ENCODE peak calls at places on chromosome 6, in seven cellular contexts. W is AG08395; O is GM12892; U is bronchial epithelial cell; P is NK-92 treated with Interleukin-12 subunit alpha and Interleukin-12 subunit beta, amount 100 ng/mL, for 24 hours; K is hepatic stellate cell; D is GM23248. B is an unnamed sample.

GRCh38 chr6:14610141-14610540 is 492.6 kb downstream of the CD83 start:
- DNase-seq in W (no peak), O (no peak), U (no peak), P (no peak), K (no peak), D (no peak), B (no peak)

GRCh38 chr6:37691904-37692806 is 5.5 kb downstream of the MDGA1 start:
- DNase-seq in W (peak), O (peak), U (peak), P (peak), K (peak), D (peak), B (peak)

GRCh38 chr6:168043193-168043847 is 35.7 kb downstream of the FRMD1 start:
- DNase-seq in W (no peak), O (no peak), U (no peak), P (no peak), K (no peak), D (no peak), B (no peak)

GRCh38 chr6:92126088-92126487 is 1293.3 kb downstream of the EPHA7 start:
- DNase-seq in W (no peak), O (no peak), U (peak), P (no peak), K (no peak), D (no peak), B (no peak)

GRCh38 chr6:45045253-45045601 is 282.9 kb upstream of the RUNX2 start:
- DNase-seq in W (no peak), O (no peak), U (no peak), P (no peak), K (no peak), D (no peak), B (no peak)

GRCh38 chr6:137111296-137112066 is 62.0 kb downstream of the IL22RA2 start:
- DNase-seq in W (no peak), O (no peak), U (peak), P (no peak), K (no peak), D (no peak), B (no peak)

GRCh38 chr6:148423601-148424270 is 81.1 kb downstream of the SASH1 start:
- DNase-seq in W (no peak), O (no peak), U (no peak), P (no peak), K (no peak), D (no peak), B (peak)

GRCh38 chr6:79466222-79466834 is 70.9 kb downstream of the LCA5 start:
- DNase-seq in W (peak), O (no peak), U (peak), P (no peak), K (peak), D (peak), B (no peak)

GRCh38 chr6:30754631-30755030 is 10.3 kb upstream of the IER3 start:
- DNase-seq in W (peak), O (no peak), U (peak), P (no peak), K (peak), D (peak), B (no peak)

GRCh38 chr6:146975093-146975492 is 229.1 kb upstream of the STXBP5 start:
- DNase-seq in W (no peak), O (no peak), U (no peak), P (no peak), K (no peak), D (no peak), B (no peak)

GRCh38 chr6:110140650-110141049 is 38.8 kb downstream of the WASF1 start:
- DNase-seq in W (peak), O (no peak), U (peak), P (no peak), K (peak), D (peak), B (no peak)

GRCh38 chr6:52276130-52276529 is 8.4 kb downstream of the MCM3 start:
- DNase-seq in W (no peak), O (no peak), U (no peak), P (no peak), K (no peak), D (no peak), B (no peak)